ENCODE peak calls at places on chromosomes 16 and 17, in five cellular contexts. K is Caco-2, F is GM12878, Y is SJCRH30, D is RWPE2. Z is an unnamed sample. For H3K4me1 and H3K36me3, the result is how much of the 10 kb centered on the place peaks cover.

GRCh38 chr17:6872941-6873340 is 41.4 kb upstream of the TEKT1 start:
- DNase-seq in K (no peak), F (no peak), D (no peak), Y (no peak), Z (no peak)

GRCh38 chr16:24728011-24728410 is 1.4 kb upstream of the TNRC6A start:
- DNase-seq in K (no peak), F (no peak), Y (no peak), D (no peak), Z (no peak)

GRCh38 chr17:30232822-30233427 is 2.6 kb downstream of the SLC6A4 start:
- DNase-seq in Y (no peak), K (no peak), D (no peak), F (no peak), Z (no peak)

GRCh38 chr16:21628772-21629171 is 23.6 kb downstream of the IGSF6 start:
- DNase-seq in F (no peak), K (no peak), Y (no peak), D (no peak), Z (no peak)

GRCh38 chr17:14513835-14514234 is 213.0 kb downstream of the HS3ST3B1 start:
- DNase-seq in F (no peak), D (no peak), Y (no peak), K (no peak), Z (peak)

GRCh38 chr16:30458561-30459394 is 13.1 kb upstream of the SEPHS2 start:
- DNase-seq in K (no peak), Y (no peak), D (no peak), F (peak), Z (no peak)

GRCh38 chr17:40323731-40324650 is 15.0 kb downstream of the RARA start:
- DNase-seq in Y (no peak), K (no peak), D (no peak), F (no peak), Z (no peak)

GRCh38 chr17:45312477-45313418 is 4.1 kb downstream of the MAP3K14 start:
- DNase-seq in Y (no peak), D (no peak), F (no peak), K (no peak), Z (no peak)

GRCh38 chr16:9070295-9070694 is 21.1 kb upstream of the HAPSTR1 start:
- DNase-seq in D (no peak), Y (no peak), F (no peak), K (no peak), Z (no peak)

GRCh38 chr17:57106107-57106835 is 21.2 kb downstream of the AKAP1 start:
- DNase-seq in Y (peak), F (no peak), D (no peak), K (peak), Z (no peak)

GRCh38 chr16:29698042-29698441 is 19.1 kb downstream of the QPRT start:
- DNase-seq in Y (no peak), D (no peak), K (no peak), F (no peak), Z (no peak)

GRCh38 chr16:74455213-74455612 is 33.9 kb upstream of the CLEC18B start:
- DNase-seq in F (no peak), Y (no peak), D (no peak), K (no peak), Z (no peak)

GRCh38 chr17:67260051-67260987 is 15.3 kb upstream of the HELZ start:
- DNase-seq in Y (no peak), K (no peak), F (no peak), D (peak), Z (peak)

GRCh38 chr16:11175106-11175795 is 80.8 kb downstream of the SOCS1 start:
- DNase-seq in Y (no peak), F (peak), K (no peak), D (no peak), Z (no peak)

GRCh38 chr16:86074651-86075487 is 175.9 kb downstream of the IRF8 start:
- DNase-seq in Y (peak), F (no peak), K (peak), D (peak), Z (no peak)

GRCh38 chr17:17414316-17414937 is 62.4 kb upstream of the MED9 start:
- DNase-seq in Y (peak), D (no peak), K (no peak), F (no peak), Z (no peak)

GRCh38 chr17:4592240-4593005 is 8.1 kb downstream of the SMTNL2 start:
- DNase-seq in F (no peak), Y (no peak), D (no peak), K (no peak), Z (no peak)

GRCh38 chr17:42107124-42107523 is 5.4 kb downstream of the DHX58 start:
- DNase-seq in Y (no peak), D (no peak), K (no peak), F (no peak), Z (no peak)

GRCh38 chr16:85220125-85220839 is 108.0 kb upstream of the CIBAR2 start:
- DNase-seq in K (no peak), F (no peak), D (no peak), Y (peak), Z (no peak)

GRCh38 chr17:1222321-1222720 is 42.5 kb upstream of the ABR start:
- DNase-seq in K (no peak), D (no peak), F (no peak), Y (no peak), Z (no peak)

GRCh38 chr17:79941088-79942010 is 94.3 kb downstream of the TBC1D16 start:
- DNase-seq in Y (no peak), D (peak), K (peak), F (no peak), Z (no peak)

GRCh38 chr17:37717627-37718382 is 27.1 kb downstream of the HNF1B start:
- DNase-seq in D (no peak), Y (no peak), K (no peak), F (no peak), Z (no peak)

GRCh38 chr16:75402821-75403475 is 30.4 kb downstream of the CFDP1 start:
- DNase-seq in Y (no peak), D (no peak), K (no peak), F (no peak), Z (peak)

GRCh38 chr17:13099906-13100305 is 82.1 kb upstream of the ELAC2 start:
- DNase-seq in K (no peak), D (no peak), F (no peak), Y (no peak), Z (no peak)

GRCh38 chr17:50908860-50909764 is 43.0 kb upstream of the TOB1 start:
- DNase-seq in D (no peak), Y (no peak), F (no peak), K (peak), Z (no peak)

GRCh38 chr16:85984947-85985451 is 86.0 kb downstream of the IRF8 start:
- DNase-seq in F (no peak), D (peak), K (no peak), Y (no peak), Z (no peak)

DNA sequence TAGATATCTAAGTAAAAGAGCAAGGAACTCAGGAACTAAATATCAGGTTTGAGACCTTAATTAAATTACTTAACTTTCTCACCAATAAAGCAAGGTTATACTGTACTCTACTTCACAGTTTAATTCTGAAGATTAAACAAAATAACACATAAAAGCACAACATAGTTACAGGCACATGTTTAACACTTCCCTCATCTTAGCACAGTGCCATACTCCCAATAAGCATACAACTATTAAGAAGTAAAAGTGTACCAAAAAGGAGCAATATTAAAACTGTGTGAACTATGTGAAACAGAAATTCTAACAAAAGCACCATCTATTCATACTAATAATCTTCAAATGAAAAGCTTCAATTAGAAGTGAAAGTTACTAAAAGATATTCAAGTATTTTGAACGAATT is 2.2 kb downstream of the APPBP2 start:
- DNase-seq in F (no peak), D (no peak), K (no peak), Y (no peak), Z (no peak)
- H3K4me3 ChIP-seq in F (peak), D (peak), K (peak), Y (peak), Z (peak)

DNA sequence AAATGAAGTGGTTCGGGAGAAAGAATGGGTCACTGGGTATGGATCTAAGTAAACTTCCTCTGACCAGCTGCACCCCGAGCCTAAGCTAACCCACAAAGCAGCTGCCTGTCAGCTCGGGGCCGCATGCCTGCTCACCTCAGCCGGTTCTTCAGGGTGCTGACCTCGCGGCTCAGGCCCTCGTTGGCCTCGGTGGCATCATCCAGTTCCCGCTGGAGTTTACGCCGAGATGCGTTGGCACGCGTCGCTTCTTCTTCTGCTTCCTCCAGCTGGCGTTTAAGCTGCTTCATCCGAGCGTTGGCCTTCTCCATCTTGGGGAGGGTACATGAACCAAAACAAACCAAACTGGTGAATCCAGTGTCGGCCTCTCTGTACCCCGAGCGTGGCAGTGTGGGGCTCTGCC is 41.1 kb downstream of the NDEL1 start:
- DNase-seq in K (no peak), D (no peak), Y (no peak), F (no peak), Z (no peak)
- H3K4me1 ChIP-seq in K (under half), D (under half), Y (under half), F (under half), Z (under half)

GRCh38 chr16:70764632-70765031 is 36.3 kb downstream of the VAC14 start:
- DNase-seq in Y (no peak), D (no peak), K (no peak), F (no peak), Z (no peak)
- H3K36me3 ChIP-seq in Y (under half), D (under half), K (under half), F (under half), Z (under half)

DNA sequence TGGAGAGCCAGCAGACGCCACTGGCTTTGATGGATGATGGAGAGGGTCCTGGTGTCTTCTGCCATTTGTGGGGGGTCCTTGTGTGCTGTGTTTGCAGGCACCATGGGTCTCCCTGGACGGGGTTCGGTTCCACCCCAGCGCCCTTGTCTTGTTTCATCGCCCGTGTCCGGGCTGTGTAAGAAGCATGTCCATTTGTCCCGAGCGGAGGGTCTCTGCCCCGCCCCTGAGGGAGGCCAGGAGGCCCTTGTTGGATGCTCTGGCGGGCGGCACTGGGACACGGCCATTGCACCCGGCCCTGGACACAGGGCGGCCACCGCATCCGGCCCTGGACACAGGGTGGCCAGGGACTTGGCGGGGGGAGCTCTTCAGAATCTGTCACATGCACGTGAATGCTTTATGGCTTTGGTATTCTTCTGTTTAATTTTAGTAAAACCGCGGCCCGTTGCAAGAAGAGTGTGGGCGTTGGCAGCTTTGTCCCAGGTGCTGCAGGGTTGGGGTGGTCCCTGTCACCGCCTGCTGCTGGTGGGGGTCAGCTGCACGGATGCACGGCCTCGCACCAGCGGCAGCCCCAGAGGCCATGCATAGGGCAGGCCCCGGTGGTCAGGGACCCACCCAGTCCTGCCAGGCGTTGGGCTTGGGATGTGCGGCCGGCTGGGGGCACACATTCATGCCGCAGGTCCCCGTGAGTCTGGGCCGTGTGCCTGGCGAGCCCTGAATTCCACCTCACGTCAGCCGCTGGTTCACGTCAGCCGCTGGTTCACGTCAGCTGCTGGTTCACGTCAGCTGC is 21.0 kb upstream of the ZNF750 start:
- DNase-seq in D (peak), K (no peak), Y (no peak), F (no peak), Z (no peak)
- H3K4me3 ChIP-seq in D (no peak), K (no peak), Y (no peak), F (peak), Z (no peak)

DNA sequence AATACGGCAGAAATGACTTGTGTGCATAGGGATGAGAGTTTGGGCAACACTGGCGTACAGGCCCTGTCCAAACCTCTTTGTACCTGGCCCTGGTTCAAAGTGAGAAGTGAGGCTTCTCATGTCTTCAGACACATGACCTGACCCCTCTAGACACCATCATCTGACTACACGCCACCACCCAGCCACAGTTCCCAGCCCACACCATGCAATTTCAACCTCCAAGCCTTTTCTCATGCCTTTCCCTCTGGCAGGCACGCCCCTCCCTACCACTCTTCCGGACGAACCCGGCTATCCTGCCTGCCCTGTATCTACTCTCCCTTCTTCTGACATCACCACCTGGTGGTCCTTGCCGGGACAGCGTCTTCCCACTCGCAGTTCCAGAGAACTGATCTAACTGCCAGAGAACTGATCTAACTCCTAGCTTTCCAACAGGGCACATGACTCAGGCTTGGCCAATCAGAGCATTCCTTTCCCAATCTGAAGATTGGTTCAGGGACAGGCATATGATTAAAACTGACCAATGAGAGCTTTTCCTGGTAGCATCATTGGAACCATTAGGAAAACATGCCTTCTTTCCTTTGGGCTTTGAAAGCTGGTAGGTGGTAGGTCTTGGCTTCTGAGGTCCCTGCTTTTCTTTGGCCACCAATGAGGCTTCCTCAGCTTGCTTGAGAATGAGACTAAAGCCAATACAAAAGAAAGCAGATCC is 27.0 kb upstream of the IL21R start:
- DNase-seq in F (peak), D (no peak), Y (peak), K (peak), Z (peak)
- H3K4me1 ChIP-seq in F (half or more), D (under half), Y (under half), K (under half), Z (under half)

DNA sequence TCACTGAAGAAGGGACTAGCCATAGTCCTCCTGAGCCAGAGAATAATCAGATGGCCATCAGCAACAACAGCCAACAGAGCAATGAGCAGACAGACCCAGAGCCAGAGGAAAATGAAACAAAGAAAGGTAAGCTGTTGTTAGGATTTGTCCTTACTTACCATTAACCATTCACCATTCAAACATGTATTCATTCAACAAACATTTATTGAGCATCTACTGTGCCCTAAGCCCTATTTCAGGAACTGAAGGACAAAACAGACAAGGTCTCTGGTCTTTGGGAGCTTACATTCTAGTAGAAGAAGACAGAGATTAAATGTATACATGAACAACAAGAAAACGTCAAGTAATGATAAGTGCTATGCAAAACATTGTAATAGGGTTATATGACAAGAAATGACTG is 19.3 kb downstream of the OGFOD1 start:
- DNase-seq in D (no peak), K (no peak), Y (no peak), F (no peak), Z (no peak)
- H3K36me3 ChIP-seq in D (half or more), K (under half), Y (half or more), F (under half), Z (half or more)

DNA sequence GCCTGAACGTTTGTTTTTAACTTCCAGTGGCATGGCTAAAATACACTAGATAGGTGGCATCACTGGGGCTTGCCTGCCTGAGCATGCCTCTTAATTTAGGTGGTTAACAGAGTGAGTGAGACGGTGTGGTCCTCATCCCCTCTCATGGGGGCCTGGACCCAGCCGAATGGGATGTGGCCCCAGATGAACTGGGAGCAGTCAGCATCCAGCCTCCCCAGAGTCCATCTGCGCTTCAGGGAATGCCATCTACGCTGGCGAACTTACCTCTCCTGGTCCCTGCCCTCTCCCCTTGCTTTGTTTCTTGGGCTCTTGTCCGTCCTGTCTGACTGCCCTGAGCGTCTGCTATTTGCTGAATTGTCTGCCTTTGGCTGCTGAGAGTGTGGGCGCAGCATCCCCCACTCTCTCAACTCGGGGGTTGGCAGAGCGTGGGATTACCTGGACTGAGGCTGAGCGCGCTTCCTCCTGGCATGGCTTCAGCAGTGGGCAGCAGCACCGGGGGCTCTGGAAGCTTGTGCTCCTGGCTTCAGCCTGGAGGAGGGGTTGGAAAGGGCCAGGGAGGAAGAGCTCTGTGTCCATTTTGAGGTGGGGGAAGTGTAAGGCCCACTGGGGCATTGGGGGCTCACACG is 2.1 kb downstream of the RAB40C start:
- DNase-seq in F (no peak), Y (no peak), D (no peak), K (peak), Z (peak)
- H3K4me3 ChIP-seq in F (no peak), Y (no peak), D (no peak), K (no peak), Z (no peak)

DNA sequence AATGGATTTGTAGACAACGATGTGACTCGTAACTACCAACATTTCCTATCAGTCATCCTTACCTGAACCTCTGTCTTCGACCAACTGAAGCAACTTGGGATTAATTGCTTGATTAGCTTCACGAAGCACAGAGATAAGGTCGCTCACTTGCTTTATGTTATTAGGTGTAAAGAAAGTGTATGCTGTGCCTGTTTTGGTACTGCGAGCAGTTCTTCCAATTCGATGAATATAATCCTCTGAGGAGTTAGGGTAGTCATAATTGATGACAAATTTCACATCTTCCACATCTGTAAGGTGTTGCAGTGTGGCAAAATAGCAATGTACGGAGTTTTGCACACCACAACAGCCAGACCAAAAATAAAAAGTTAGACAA is 3.6 kb upstream of the POLG2 start:
- DNase-seq in Y (no peak), F (no peak), D (no peak), K (no peak), Z (no peak)
- H3K4me1 ChIP-seq in Y (under half), F (under half), D (under half), K (under half), Z (under half)

GRCh38 chr16:27482397-27483082 is 67.2 kb downstream of the GTF3C1 start:
- DNase-seq in Y (no peak), F (no peak), K (no peak), D (no peak), Z (no peak)

GRCh38 chr16:27485126-27485525 is 64.6 kb downstream of the GTF3C1 start:
- DNase-seq in Y (no peak), K (no peak), F (no peak), D (no peak), Z (no peak)

GRCh38 chr16:27481282-27481934 is 68.3 kb downstream of the GTF3C1 start:
- DNase-seq in F (no peak), K (no peak), Y (no peak), D (no peak), Z (no peak)

GRCh38 chr16:27483624-27484023 is 66.1 kb downstream of the GTF3C1 start:
- DNase-seq in Y (no peak), F (no peak), D (no peak), K (no peak), Z (no peak)

DNA sequence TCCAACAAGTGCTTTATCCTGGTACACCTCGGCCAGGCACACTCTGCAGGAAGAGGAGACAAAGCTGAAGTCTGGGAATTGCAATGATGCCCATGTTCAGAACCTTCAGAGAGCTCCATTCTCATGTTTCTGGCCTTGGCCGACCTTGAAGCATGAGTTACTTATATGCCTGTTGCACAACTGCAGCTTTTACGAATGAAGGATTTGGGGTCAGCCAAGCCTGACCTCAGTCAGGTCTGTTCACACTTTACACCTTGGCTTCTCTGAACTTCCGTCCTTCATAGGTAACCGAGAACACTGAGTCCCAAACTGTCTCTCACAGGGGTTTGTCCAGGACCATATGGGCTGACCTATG is 66.7 kb downstream of the GTF3C1 start:
- DNase-seq in Y (no peak), D (no peak), K (no peak), F (no peak), Z (no peak)
- H3K36me3 ChIP-seq in Y (half or more), D (half or more), K (under half), F (under half), Z (half or more)